ENCODE peak calls at places on chromosome 17, in nine cellular contexts. Z is prostate gland, B is K562, Q is GM23338, N is breast epithelium, C is Panc1, U is HCT116, W is sigmoid colon, D is H1. R is an unnamed sample.

GRCh38 chr17:48567646-48568354 is 10.3 kb downstream of the HOXB4 start:
- DNase-seq in Z (no peak), B (no peak), Q (no peak), N (no peak), C (no peak), U (no peak), W (no peak), D (no peak), R (no peak)

GRCh38 chr17:62791235-62792121 is 16.6 kb downstream of the MARCHF10 start:
- DNase-seq in Z (no peak), B (no peak), Q (no peak), N (no peak), C (peak; percentile 83), U (no peak), W (no peak), D (no peak), R (no peak)

GRCh38 chr17:76784926-76785325 is 47.0 kb downstream of the MFSD11 start:
- DNase-seq in Z (no peak), B (no peak), Q (no peak), N (no peak), C (no peak), U (no peak), W (no peak), D (no peak), R (no peak)

GRCh38 chr17:47801176-47801765 is 20.3 kb downstream of the OSBPL7 start:
- DNase-seq in Z (no peak), B (no peak), Q (no peak), N (no peak), C (no peak), U (no peak), W (no peak), D (no peak), R (no peak)

GRCh38 chr17:52105601-52106000 is 52.9 kb downstream of the CA10 start:
- DNase-seq in Z (no peak), B (no peak), Q (no peak), N (no peak), C (no peak), U (no peak), W (no peak), D (no peak), R (no peak)

GRCh38 chr17:73719588-73720071 is 75.4 kb upstream of the SDK2 start:
- DNase-seq in Z (no peak), B (no peak), Q (peak; percentile 24), N (no peak), C (no peak), U (no peak), W (peak; percentile 80), D (no peak), R (peak; percentile 81)

GRCh38 chr17:72474740-72475477 is 354.1 kb downstream of the SOX9 start:
- DNase-seq in Z (no peak), B (no peak), Q (peak; percentile 36), N (no peak), C (no peak), U (no peak), W (peak; percentile 5), D (no peak), R (peak; percentile 30)

GRCh38 chr17:42097691-42098661 is at the start of gene ZNF385C:
- DNase-seq in Z (no peak), B (peak; percentile 52), Q (peak; percentile 62), N (no peak), C (no peak), U (no peak), W (no peak), D (peak; percentile 73), R (peak; percentile 78)

DNA sequence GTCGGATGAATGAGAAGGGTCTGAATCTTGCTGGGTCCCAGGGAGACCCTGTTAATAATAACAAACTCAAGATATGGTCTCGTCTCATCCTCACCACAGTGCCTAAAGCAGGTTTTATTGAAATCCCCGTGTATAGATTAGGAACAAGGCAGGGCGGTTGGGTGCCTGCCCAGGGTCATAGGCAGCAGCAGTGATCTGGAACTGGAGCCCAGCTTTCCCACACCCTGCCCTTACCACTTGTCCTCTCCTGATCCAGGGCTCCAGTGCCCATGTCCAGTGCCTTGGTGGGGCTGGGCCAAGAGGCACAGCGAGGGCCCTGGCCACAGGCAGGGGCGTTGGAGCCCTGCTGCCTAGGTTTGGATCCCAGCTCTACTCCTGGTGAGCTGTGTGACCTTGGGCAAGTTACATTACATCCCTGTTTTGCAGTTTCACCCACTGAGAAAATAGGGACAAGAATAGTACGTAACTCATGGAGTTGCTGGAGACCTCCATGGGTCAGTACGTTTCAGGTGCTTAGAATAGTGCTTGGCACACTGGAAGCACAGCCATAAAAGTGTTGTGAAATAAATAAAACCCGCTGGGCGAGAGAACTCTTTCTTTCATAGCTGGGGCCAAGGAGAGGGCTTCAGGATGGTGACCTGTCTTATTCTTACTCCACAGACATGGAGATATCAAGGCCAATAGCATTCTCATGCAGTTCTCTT is 13.9 kb downstream of the SOCS3 start:
- DNase-seq in Z (no peak), B (no peak), Q (no peak), N (no peak), C (no peak), U (no peak), W (no peak), D (no peak), R (no peak)
- H3K27ac ChIP-seq in Z (no peak overlapping the region), B (no peak overlapping the region), Q (no peak overlapping the region), N (no peak overlapping the region), C (peak overlapping the region; percentile 52), U (no peak overlapping the region), W (no peak overlapping the region), D (no peak overlapping the region), R (no peak overlapping the region)

DNA sequence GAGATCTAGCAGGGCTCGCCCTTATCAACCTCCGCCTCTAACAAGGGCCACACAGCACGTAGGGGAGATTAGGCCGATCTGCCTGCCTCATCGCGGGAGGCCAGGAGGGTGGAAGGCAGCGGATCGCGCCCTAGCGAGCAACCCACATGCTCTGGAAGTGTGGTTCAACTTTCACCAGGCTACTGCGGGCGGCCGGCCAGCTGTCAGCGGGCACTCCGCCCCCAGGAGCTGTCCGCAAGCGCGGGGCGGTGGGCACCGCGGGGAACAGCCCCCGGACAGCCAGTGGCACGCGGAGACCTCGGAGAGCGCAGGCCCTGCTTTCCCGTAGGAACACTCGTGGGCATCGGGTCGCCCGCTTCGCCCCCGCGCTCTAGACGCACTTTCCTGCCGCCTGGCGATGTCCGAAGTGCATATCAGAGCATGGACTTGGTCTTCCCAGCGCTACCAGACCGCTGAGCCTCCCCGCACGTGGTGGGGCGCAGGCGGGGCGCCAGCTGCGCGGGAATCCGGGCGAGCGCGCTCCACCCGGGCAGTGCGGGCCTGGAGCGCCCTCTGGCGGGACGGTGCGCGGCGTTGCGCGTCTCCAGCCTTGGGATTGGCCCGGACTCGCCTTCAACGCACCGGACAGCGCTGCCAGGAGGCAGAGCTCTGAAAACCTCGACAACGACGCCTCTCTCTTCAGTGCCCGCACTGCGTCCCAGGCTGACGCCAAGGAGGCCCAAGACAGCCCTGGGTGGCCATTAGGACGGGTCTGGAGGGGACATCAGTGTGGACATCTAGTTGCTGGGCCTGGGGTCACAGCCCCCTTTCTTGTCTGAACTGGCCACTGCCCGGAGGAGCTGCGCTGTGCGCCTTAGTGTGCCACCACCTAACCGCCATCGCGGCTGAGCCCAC is 3.6 kb upstream of the ZNHIT3 start:
- DNase-seq in Z (peak; percentile 69), B (peak; percentile 91), Q (peak; percentile 91), N (peak; percentile 87), C (peak; percentile 12), U (peak; percentile 66), W (peak; percentile 93), D (peak; percentile 97), R (peak; percentile 95)
- TF ChIP-seq POLR2AphosphoS5 in Z (peak; percentile 28), B (no peak), Q (no peak), N (peak; percentile 53), C (no peak), U (peak; percentile 35), W (no peak), D (no peak), R (no peak)

GRCh38 chr17:55271958-55272710 is 7.4 kb downstream of the HLF start:
- DNase-seq in Z (no peak), B (no peak), Q (no peak), N (no peak), C (no peak), U (no peak), W (no peak), D (no peak), R (no peak)

GRCh38 chr17:55271223-55271571 is 6.4 kb downstream of the HLF start:
- DNase-seq in Z (no peak), B (no peak), Q (no peak), N (no peak), C (no peak), U (no peak), W (no peak), D (no peak), R (no peak)

GRCh38 chr17:55268649-55269480 is 4.1 kb downstream of the HLF start:
- DNase-seq in Z (no peak), B (no peak), Q (no peak), N (no peak), C (no peak), U (no peak), W (no peak), D (no peak), R (no peak)

GRCh38 chr17:55267777-55268648 is 3.3 kb downstream of the HLF start:
- DNase-seq in Z (no peak), B (no peak), Q (no peak), N (no peak), C (no peak), U (no peak), W (no peak), D (no peak), R (no peak)

DNA sequence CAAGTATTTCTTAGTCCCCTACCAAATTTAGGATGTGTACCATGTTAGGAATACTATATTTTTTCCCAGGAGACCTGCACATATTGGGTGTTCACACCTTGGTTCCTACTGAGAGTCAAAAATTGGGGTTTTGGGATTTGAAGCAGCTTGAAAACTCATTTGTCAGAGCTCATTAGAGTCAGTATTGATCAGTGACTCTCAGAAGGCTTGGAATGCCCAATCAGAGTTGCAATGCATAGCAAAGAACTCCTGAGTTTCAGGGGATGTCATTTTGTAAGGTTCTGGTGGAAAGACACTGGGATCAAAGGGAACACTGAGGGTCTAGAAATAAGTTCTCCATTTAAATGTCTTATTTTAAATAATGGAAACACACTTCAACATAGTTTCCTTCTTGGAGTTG is 5.1 kb downstream of the HLF start:
- DNase-seq in Z (no peak), B (no peak), Q (no peak), N (no peak), C (no peak), U (no peak), W (no peak), D (no peak), R (no peak)
- H3K27me3 ChIP-seq in Z (no peaks in the 10 kb centered on the region), B (peaks cover 10% of the 10 kb centered on the region), Q (peaks cover 32% of the 10 kb centered on the region), N (no peaks in the 10 kb centered on the region), C (peaks cover 34% of the 10 kb centered on the region), U (no peaks in the 10 kb centered on the region), W (no peaks in the 10 kb centered on the region), D (peaks cover 26% of the 10 kb centered on the region), R (peaks cover 10% of the 10 kb centered on the region)

GRCh38 chr17:18237461-18237860 is 12.0 kb downstream of the LLGL1 start:
- DNase-seq in Z (no peak), B (no peak), Q (no peak), N (no peak), C (no peak), U (no peak), W (no peak), D (no peak), R (no peak)

GRCh38 chr17:18234853-18235380 is 9.5 kb downstream of the LLGL1 start:
- DNase-seq in Z (no peak), B (no peak), Q (no peak), N (no peak), C (no peak), U (no peak), W (no peak), D (no peak), R (no peak)

GRCh38 chr17:18238299-18238698 is 12.9 kb downstream of the LLGL1 start:
- DNase-seq in Z (no peak), B (no peak), Q (no peak), N (no peak), C (no peak), U (no peak), W (no peak), D (no peak), R (no peak)

GRCh38 chr17:18235743-18236256 is 10.4 kb downstream of the LLGL1 start:
- DNase-seq in Z (no peak), B (no peak), Q (no peak), N (no peak), C (no peak), U (no peak), W (no peak), D (no peak), R (no peak)

GRCh38 chr17:18236494-18236893 is 11.1 kb downstream of the LLGL1 start:
- DNase-seq in Z (no peak), B (no peak), Q (no peak), N (no peak), C (no peak), U (no peak), W (no peak), D (no peak), R (no peak)
- H3K27ac ChIP-seq in Z (no peak overlapping the region), B (no peak overlapping the region), Q (no peak overlapping the region), N (no peak overlapping the region), C (no peak overlapping the region), U (no peak overlapping the region), W (no peak overlapping the region), D (no peak overlapping the region), R (no peak overlapping the region)